ENCODE peak calls at places on chromosomes 4 and X, in four cellular contexts. One of them, this sample, is unnamed.

GRCh38 chrX:133307637-133308485 is 89.7 kb upstream of the TFDP3 start:
- DNase-seq in mesenchymal stem cell: peak; percentile 54
- DNase-seq in neuronal stem cell: peak; percentile 72
- DNase-seq in IMR-90: no peak
- DNase-seq in this sample: no peak

GRCh38 chr4:78336093-78336943 is 215.3 kb upstream of the ANXA3 start:
- DNase-seq in mesenchymal stem cell: peak; percentile 28
- DNase-seq in neuronal stem cell: no peak
- DNase-seq in IMR-90: peak; percentile 1
- DNase-seq in this sample: no peak

GRCh38 chrX:74343970-74344622 is 40.1 kb downstream of the ZCCHC13 start:
- DNase-seq in mesenchymal stem cell: peak; percentile 96
- DNase-seq in neuronal stem cell: peak; percentile 46
- DNase-seq in IMR-90: peak; percentile 97
- DNase-seq in this sample: peak; percentile 76

GRCh38 chr4:111334356-111334755 is 711.5 kb upstream of the PITX2 start:
- DNase-seq in mesenchymal stem cell: no peak
- DNase-seq in neuronal stem cell: no peak
- DNase-seq in IMR-90: peak; percentile 47
- DNase-seq in this sample: no peak

GRCh38 chr4:174365018-174365587 is 81.4 kb downstream of the CEP44 start:
- DNase-seq in mesenchymal stem cell: peak; percentile 58
- DNase-seq in neuronal stem cell: peak; percentile 35
- DNase-seq in IMR-90: peak; percentile 38
- DNase-seq in this sample: peak; percentile 13

GRCh38 chrX:34893741-34894140 is 48.9 kb upstream of the FAM47B start:
- DNase-seq in mesenchymal stem cell: no peak
- DNase-seq in neuronal stem cell: no peak
- DNase-seq in IMR-90: peak; percentile 16
- DNase-seq in this sample: no peak

GRCh38 chrX:130637591-130637990 is 235.8 kb downstream of the RBMX2 start:
- DNase-seq in mesenchymal stem cell: peak; percentile 40
- DNase-seq in neuronal stem cell: no peak
- DNase-seq in IMR-90: peak; percentile 58
- DNase-seq in this sample: peak; percentile 53

GRCh38 chr4:125836597-125837195 is 521.9 kb downstream of the FAT4 start:
- DNase-seq in mesenchymal stem cell: peak; percentile 38
- DNase-seq in neuronal stem cell: no peak
- DNase-seq in IMR-90: peak; percentile 57
- DNase-seq in this sample: no peak

GRCh38 chr4:52143815-52144214 is 92.7 kb downstream of the SPATA18 start:
- DNase-seq in mesenchymal stem cell: no peak
- DNase-seq in neuronal stem cell: no peak
- DNase-seq in IMR-90: no peak
- DNase-seq in this sample: no peak

GRCh38 chr4:187908079-187908501 is 87.5 kb upstream of the ZFP42 start:
- DNase-seq in mesenchymal stem cell: no peak
- DNase-seq in neuronal stem cell: no peak
- DNase-seq in IMR-90: peak; percentile 95
- DNase-seq in this sample: peak; percentile 1

GRCh38 chr4:62408467-62408866 is 1208.3 kb downstream of the ADGRL3 start:
- DNase-seq in mesenchymal stem cell: peak; percentile 4
- DNase-seq in neuronal stem cell: no peak
- DNase-seq in IMR-90: no peak
- DNase-seq in this sample: no peak

GRCh38 chr4:72319596-72319995 is 249.4 kb downstream of the ADAMTS3 start:
- DNase-seq in mesenchymal stem cell: no peak
- DNase-seq in neuronal stem cell: no peak
- DNase-seq in IMR-90: peak; percentile 69
- DNase-seq in this sample: no peak

GRCh38 chr4:86633854-86634253 is 39.7 kb downstream of the PTPN13 start:
- DNase-seq in mesenchymal stem cell: peak; percentile 34
- DNase-seq in neuronal stem cell: no peak
- DNase-seq in IMR-90: peak; percentile 21
- DNase-seq in this sample: no peak

GRCh38 chrX:10414106-10414824 is 206.1 kb downstream of the MID1 start:
- DNase-seq in mesenchymal stem cell: no peak
- DNase-seq in neuronal stem cell: no peak
- DNase-seq in IMR-90: no peak
- DNase-seq in this sample: no peak

GRCh38 chr4:8221476-8221875 is 22.4 kb downstream of the SH3TC1 start:
- DNase-seq in mesenchymal stem cell: peak; percentile 78
- DNase-seq in neuronal stem cell: no peak
- DNase-seq in IMR-90: peak; percentile 10
- DNase-seq in this sample: peak; percentile 53

GRCh38 chrX:110050885-110051284 is 48.0 kb downstream of the TMEM164 start:
- DNase-seq in mesenchymal stem cell: no peak
- DNase-seq in neuronal stem cell: no peak
- DNase-seq in IMR-90: no peak
- DNase-seq in this sample: no peak

GRCh38 chrX:110188701-110189558 is 129.0 kb downstream of the AMMECR1 start:
- DNase-seq in mesenchymal stem cell: peak; percentile 79
- DNase-seq in neuronal stem cell: no peak
- DNase-seq in IMR-90: peak; percentile 30
- DNase-seq in this sample: no peak

GRCh38 chr4:14059006-14059405 is 431.5 kb upstream of the BOD1L1 start:
- DNase-seq in mesenchymal stem cell: peak; percentile 6
- DNase-seq in neuronal stem cell: no peak
- DNase-seq in IMR-90: peak; percentile 39
- DNase-seq in this sample: no peak

GRCh38 chr4:48032721-48033120 is 16.1 kb downstream of the NIPAL1 start:
- DNase-seq in mesenchymal stem cell: peak; percentile 5
- DNase-seq in neuronal stem cell: no peak
- DNase-seq in IMR-90: no peak
- DNase-seq in this sample: no peak

GRCh38 chr4:119300388-119301131 is 21.4 kb downstream of the FABP2 start:
- DNase-seq in mesenchymal stem cell: peak; percentile 92
- DNase-seq in neuronal stem cell: peak; percentile 76
- DNase-seq in IMR-90: peak; percentile 89
- DNase-seq in this sample: peak; percentile 99

GRCh38 chr4:121728066-121728465 is 31.3 kb upstream of the ANXA5 start:
- DNase-seq in mesenchymal stem cell: peak; percentile 80
- DNase-seq in neuronal stem cell: no peak
- DNase-seq in IMR-90: peak; percentile 88
- DNase-seq in this sample: peak; percentile 98

GRCh38 chr4:80139668-80140067 is 57.6 kb upstream of the PRDM8 start:
- DNase-seq in mesenchymal stem cell: no peak
- DNase-seq in neuronal stem cell: no peak
- DNase-seq in IMR-90: no peak
- DNase-seq in this sample: no peak

GRCh38 chrX:11543249-11543648 is 122.5 kb downstream of the ARHGAP6 start:
- DNase-seq in mesenchymal stem cell: no peak
- DNase-seq in neuronal stem cell: no peak
- DNase-seq in IMR-90: no peak
- DNase-seq in this sample: no peak

GRCh38 chr4:166019441-166019840 is 146.4 kb downstream of the TLL1 start:
- DNase-seq in mesenchymal stem cell: no peak
- DNase-seq in neuronal stem cell: no peak
- DNase-seq in IMR-90: no peak
- DNase-seq in this sample: no peak

GRCh38 chr4:83335691-83336090 is 1.0 kb upstream of the HPSE start:
- DNase-seq in mesenchymal stem cell: no peak
- DNase-seq in neuronal stem cell: no peak
- DNase-seq in IMR-90: no peak
- DNase-seq in this sample: no peak

GRCh38 chr4:80360102-80360501 is 24.6 kb downstream of the CFAP299 start:
- DNase-seq in mesenchymal stem cell: no peak
- DNase-seq in neuronal stem cell: no peak
- DNase-seq in IMR-90: no peak
- DNase-seq in this sample: no peak

GRCh38 chr4:76641351-76641750 is 206.3 kb downstream of the SHROOM3 start:
- DNase-seq in mesenchymal stem cell: no peak
- DNase-seq in neuronal stem cell: no peak
- DNase-seq in IMR-90: no peak
- DNase-seq in this sample: no peak

GRCh38 chr4:183544109-183544508 is 39.3 kb downstream of the ING2 start:
- DNase-seq in mesenchymal stem cell: no peak
- DNase-seq in neuronal stem cell: no peak
- DNase-seq in IMR-90: peak; percentile 2
- DNase-seq in this sample: no peak

GRCh38 chr4:178778500-178778899 is 1336.3 kb upstream of the AGA start:
- DNase-seq in mesenchymal stem cell: no peak
- DNase-seq in neuronal stem cell: no peak
- DNase-seq in IMR-90: no peak
- DNase-seq in this sample: no peak

GRCh38 chr4:102564399-102564921 is 63.3 kb downstream of the NFKB1 start:
- DNase-seq in mesenchymal stem cell: peak; percentile 44
- DNase-seq in neuronal stem cell: no peak
- DNase-seq in IMR-90: peak; percentile 81
- DNase-seq in this sample: peak; percentile 32

GRCh38 chr4:155530857-155531256 is 135.8 kb upstream of the GUCY1A1 start:
- DNase-seq in mesenchymal stem cell: no peak
- DNase-seq in neuronal stem cell: no peak
- DNase-seq in IMR-90: no peak
- DNase-seq in this sample: no peak

GRCh38 chr4:174929346-174929745 is 11.2 kb downstream of the ADAM29 start:
- DNase-seq in mesenchymal stem cell: no peak
- DNase-seq in neuronal stem cell: no peak
- DNase-seq in IMR-90: no peak
- DNase-seq in this sample: no peak

GRCh38 chr4:8267077-8267476 is 2.5 kb upstream of the HTRA3 start:
- DNase-seq in mesenchymal stem cell: peak; percentile 67
- DNase-seq in neuronal stem cell: peak; percentile 35
- DNase-seq in IMR-90: peak; percentile 33
- DNase-seq in this sample: peak; percentile 24

GRCh38 chrX:68842781-68843581 is 14.2 kb downstream of the EFNB1 start:
- DNase-seq in mesenchymal stem cell: no peak
- DNase-seq in neuronal stem cell: no peak
- DNase-seq in IMR-90: peak; percentile 19
- DNase-seq in this sample: no peak

GRCh38 chrX:112043997-112044396 is 38.6 kb downstream of the TRPC5 start:
- DNase-seq in mesenchymal stem cell: peak; percentile 32
- DNase-seq in neuronal stem cell: peak; percentile 8
- DNase-seq in IMR-90: peak; percentile 15
- DNase-seq in this sample: peak; percentile 63

GRCh38 chr4:7970031-7970946 is 30.6 kb upstream of the AFAP1 start:
- DNase-seq in mesenchymal stem cell: peak; percentile 70
- DNase-seq in neuronal stem cell: no peak
- DNase-seq in IMR-90: peak; percentile 58
- DNase-seq in this sample: peak; percentile 77

GRCh38 chr4:153794001-153794400 is 5.1 kb upstream of the SFRP2 start:
- DNase-seq in mesenchymal stem cell: no peak
- DNase-seq in neuronal stem cell: no peak
- DNase-seq in IMR-90: no peak
- DNase-seq in this sample: no peak

GRCh38 chr4:153789741-153790651 is 1.1 kb upstream of the SFRP2 start:
- DNase-seq in mesenchymal stem cell: peak; percentile 63
- DNase-seq in neuronal stem cell: peak; percentile 75
- DNase-seq in IMR-90: no peak
- DNase-seq in this sample: no peak

GRCh38 chr4:153790962-153791551 is 2.2 kb upstream of the SFRP2 start:
- DNase-seq in mesenchymal stem cell: peak; percentile 47
- DNase-seq in neuronal stem cell: peak; percentile 70
- DNase-seq in IMR-90: no peak
- DNase-seq in this sample: no peak

GRCh38 chr4:153792893-153793227 is 4.0 kb upstream of the SFRP2 start:
- DNase-seq in mesenchymal stem cell: no peak
- DNase-seq in neuronal stem cell: no peak
- DNase-seq in IMR-90: no peak
- DNase-seq in this sample: no peak

GRCh38 chr4:153792007-153792892 is 3.4 kb upstream of the SFRP2 start:
- DNase-seq in mesenchymal stem cell: peak; percentile 82
- DNase-seq in neuronal stem cell: peak; percentile 94
- DNase-seq in IMR-90: no peak
- DNase-seq in this sample: no peak
- H3K14ac ChIP-seq in mesenchymal stem cell: no peak overlapping the region
- H3K14ac ChIP-seq in neuronal stem cell: no peak overlapping the region
- H3K14ac ChIP-seq in IMR-90: no peak overlapping the region
- H3K14ac ChIP-seq in this sample: peak overlapping the region; percentile 56

DNA sequence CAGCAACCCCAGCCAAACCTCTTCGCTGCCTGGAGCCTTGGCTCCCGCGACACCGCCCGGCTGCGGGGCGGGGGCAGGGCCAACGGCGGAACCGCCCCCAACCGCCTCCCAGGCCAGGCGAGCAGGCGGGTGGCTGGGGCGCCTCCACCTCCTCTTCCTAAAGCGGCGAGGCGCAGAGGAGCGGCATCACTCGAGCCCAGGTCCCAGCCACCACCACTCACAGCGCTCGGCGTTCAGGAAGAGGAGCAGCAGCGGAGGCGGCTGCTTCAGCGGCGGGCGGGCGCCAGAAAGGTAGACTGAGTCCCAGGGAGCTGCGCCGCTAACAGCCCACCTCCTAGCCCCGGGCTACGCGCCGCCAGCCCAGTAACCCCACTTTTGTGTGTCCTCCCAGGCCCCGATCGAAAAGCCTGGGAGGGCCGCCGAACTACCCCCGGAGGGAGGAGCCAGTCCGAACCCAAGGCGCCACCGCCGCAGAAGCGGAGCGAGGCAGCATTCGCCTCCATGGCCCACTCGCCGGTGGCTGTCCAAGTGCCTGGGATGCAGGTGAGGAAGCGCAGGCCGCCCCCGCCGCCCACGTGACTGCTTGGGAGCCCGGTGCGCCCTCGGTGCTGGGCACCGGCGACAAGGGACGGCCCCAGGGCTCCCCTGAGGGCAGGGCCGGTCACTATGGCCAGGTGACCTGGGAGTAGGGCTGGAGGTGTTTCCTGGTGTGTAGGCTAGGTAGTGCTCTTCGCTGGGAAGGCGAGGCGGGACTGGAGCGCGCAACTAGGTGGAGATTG is at the start of gene STK26:
- DNase-seq in mesenchymal stem cell: peak; percentile 78
- DNase-seq in neuronal stem cell: peak; percentile 65
- DNase-seq in IMR-90: no peak
- DNase-seq in this sample: peak; percentile 87
- H4K91ac ChIP-seq in mesenchymal stem cell: peak within 1 kb of the TSS; percentile 50
- H4K91ac ChIP-seq in neuronal stem cell: no peak within 1 kb of the TSS
- H4K91ac ChIP-seq in IMR-90: no peak within 1 kb of the TSS
- H4K91ac ChIP-seq in this sample: peak within 1 kb of the TSS; percentile 75

GRCh38 chr4:3861720-3862639 is 95.8 kb downstream of the ADRA2C start:
- DNase-seq in mesenchymal stem cell: no peak
- DNase-seq in neuronal stem cell: no peak
- DNase-seq in IMR-90: no peak
- DNase-seq in this sample: no peak

GRCh38 chr4:3859571-3859970 is 93.4 kb downstream of the ADRA2C start:
- DNase-seq in mesenchymal stem cell: no peak
- DNase-seq in neuronal stem cell: no peak
- DNase-seq in IMR-90: no peak
- DNase-seq in this sample: no peak

GRCh38 chr4:3860913-3861636 is 94.9 kb downstream of the ADRA2C start:
- DNase-seq in mesenchymal stem cell: no peak
- DNase-seq in neuronal stem cell: no peak
- DNase-seq in IMR-90: no peak
- DNase-seq in this sample: no peak

GRCh38 chr4:3858765-3859388 is 92.7 kb downstream of the ADRA2C start:
- DNase-seq in mesenchymal stem cell: no peak
- DNase-seq in neuronal stem cell: no peak
- DNase-seq in IMR-90: no peak
- DNase-seq in this sample: no peak

GRCh38 chr4:3860061-3860912 is 94.1 kb downstream of the ADRA2C start:
- DNase-seq in mesenchymal stem cell: no peak
- DNase-seq in neuronal stem cell: no peak
- DNase-seq in IMR-90: no peak
- DNase-seq in this sample: no peak
- H3K4ac ChIP-seq in mesenchymal stem cell: no peak overlapping the region
- H3K4ac ChIP-seq in neuronal stem cell: no peak overlapping the region
- H3K4ac ChIP-seq in IMR-90: no peak overlapping the region
- H3K4ac ChIP-seq in this sample: no peak overlapping the region

GRCh38 chrX:71181910-71182799 is 37.5 kb downstream of the NLGN3 start:
- DNase-seq in mesenchymal stem cell: peak; percentile 97
- DNase-seq in neuronal stem cell: peak; percentile 87
- DNase-seq in IMR-90: peak; percentile 96
- DNase-seq in this sample: peak; percentile 79
- H3K14ac ChIP-seq in mesenchymal stem cell: no peak overlapping the region
- H3K14ac ChIP-seq in neuronal stem cell: no peak overlapping the region
- H3K14ac ChIP-seq in IMR-90: peak overlapping the region; percentile 90
- H3K14ac ChIP-seq in this sample: peak overlapping the region; percentile 4